ENCODE peak calls at places on chromosomes 1 and 21, in five cellular contexts. E is neuronal stem cell; R is thyroid gland; P is left ventricle myocardium inferior; K is CD8-positive, alpha-beta T cell. U is an unnamed sample.
A peak's percentile ranks its signal among the peaks of the same experiment; 100 is the strongest.

GRCh38 chr1:201153474-201154388 is 543 bp downstream of the TMEM9 start:
- DNase-seq in P (no peak), R (peak; percentile 54), K (no peak), E (no peak), U (no peak)

GRCh38 chr1:155938220-155938627 is 3.2 kb upstream of the RXFP4 start:
- DNase-seq in R (peak; percentile 39), P (no peak), K (no peak), E (peak; percentile 44), U (peak; percentile 26)

GRCh38 chr1:37922767-37923550 is 23.9 kb downstream of the INPP5B start:
- DNase-seq in P (no peak), K (peak; percentile 25), E (no peak), R (no peak), U (no peak)

GRCh38 chr1:23726669-23727068 is 16.6 kb upstream of the ELOA start:
- DNase-seq in R (no peak), P (no peak), E (no peak), K (no peak), U (no peak)

GRCh38 chr21:29571949-29572348 is 273.2 kb downstream of the BACH1 start:
- DNase-seq in E (no peak), P (no peak), K (no peak), R (no peak), U (no peak)

GRCh38 chr1:200505257-200505656 is 95.4 kb upstream of the ZNF281 start:
- DNase-seq in P (no peak), R (no peak), E (no peak), K (no peak), U (no peak)

GRCh38 chr1:162390396-162391185 is 9.1 kb downstream of the C1orf226 start:
- DNase-seq in P (no peak), K (no peak), R (no peak), E (no peak), U (no peak)

GRCh38 chr1:246772686-246773085 is 48.5 kb downstream of the SCCPDH start:
- DNase-seq in K (no peak), R (no peak), P (no peak), E (no peak), U (no peak)

GRCh38 chr1:39159224-39160036 is 45.1 kb upstream of the MACF1 start:
- DNase-seq in E (no peak), K (no peak), P (no peak), R (peak; percentile 80), U (no peak)

GRCh38 chr1:226407497-226408284 is at the start of gene PARP1:
- DNase-seq in P (peak; percentile 90), K (peak; percentile 85), R (peak; percentile 90), E (peak; percentile 84), U (peak; percentile 92)

GRCh38 chr21:42616366-42617340 is 36.8 kb upstream of the PDE9A start:
- DNase-seq in K (peak; percentile 20), P (no peak), R (no peak), E (no peak), U (peak; percentile 46)
- H3K4me3 ChIP-seq in K (peak overlapping the region; percentile 32), P (peak overlapping the region; percentile 42), R (no peak overlapping the region), E (no peak overlapping the region), U (peak overlapping the region; percentile 26)

GRCh38 chr1:44976252-44976651 is 10.1 kb downstream of the EIF2B3 start:
- DNase-seq in K (no peak), R (no peak), E (no peak), P (no peak), U (no peak)
- H3K36me3 ChIP-seq in K (peaks cover 7% of the 10 kb centered on the region), R (peaks cover 24% of the 10 kb centered on the region), E (peaks cover 8% of the 10 kb centered on the region), P (peaks cover 88% of the 10 kb centered on the region), U (no peaks in the 10 kb centered on the region)

GRCh38 chr1:115837386-115837761 is 3.6 kb downstream of the NHLH2 start:
- DNase-seq in P (no peak), K (no peak), R (no peak), E (no peak), U (no peak)

GRCh38 chr1:115839706-115840095 is 1.2 kb downstream of the NHLH2 start:
- DNase-seq in E (no peak), K (no peak), P (no peak), R (no peak), U (no peak)

GRCh38 chr1:115838426-115838804 is 2.5 kb downstream of the NHLH2 start:
- DNase-seq in E (no peak), K (no peak), P (no peak), R (no peak), U (no peak)

GRCh38 chr1:115838805-115839705 is 1.9 kb downstream of the NHLH2 start:
- DNase-seq in K (no peak), R (peak; percentile 39), E (no peak), P (no peak), U (no peak)

GRCh38 chr1:115837762-115838421 is 3.0 kb downstream of the NHLH2 start:
- DNase-seq in E (no peak), R (peak; percentile 4), P (no peak), K (no peak), U (no peak)
- H3K4me3 ChIP-seq in E (peak overlapping the region; percentile 78), R (no peak overlapping the region), P (peak overlapping the region; percentile 59), K (no peak overlapping the region), U (no peak overlapping the region)

GRCh38 chr1:156947127-156947526 is 26.7 kb downstream of the LRRC71 start:
- DNase-seq in P (no peak), E (no peak), K (no peak), R (no peak), U (no peak)
- H3K36me3 ChIP-seq in P (peaks cover 100% of the 10 kb centered on the region), E (peaks cover 56% of the 10 kb centered on the region), K (peaks cover 24% of the 10 kb centered on the region), R (peaks cover 43% of the 10 kb centered on the region), U (peaks cover 6% of the 10 kb centered on the region)

U was measured in CD8-positive, alpha-beta memory T cell.